ENCODE peak calls at places on chromosomes 1 and 21, in five cellular contexts. J, S, L, F and D are unnamed samples.

GRCh38 chr1:228011721-228012311 is 5.0 kb downstream of the WNT3A start:
- DNase-seq in F (no peak), J (no peak), L (no peak), S (no peak), D (no peak)

GRCh38 chr21:45818904-45819285 is 162.7 kb upstream of the COL6A1 start:
- DNase-seq in S (no peak), J (no peak), F (peak; percentile 84), L (peak; percentile 65), D (no peak)

GRCh38 chr1:21280482-21280881 is 9.8 kb downstream of the ECE1 start:
- DNase-seq in L (no peak), S (no peak), F (no peak), J (no peak), D (no peak)

GRCh38 chr1:89104687-89105086 is 21.2 kb downstream of the GBP2 start:
- DNase-seq in S (no peak), F (no peak), L (no peak), J (no peak), D (no peak)

GRCh38 chr1:154326546-154327465 is 1.5 kb downstream of the ATP8B2 start:
- DNase-seq in L (peak; percentile 62), S (peak; percentile 50), J (no peak), F (peak; percentile 94), D (no peak)

GRCh38 chr1:36086529-36087232 is 2.0 kb upstream of the ADPRS start:
- DNase-seq in F (no peak), L (no peak), J (no peak), S (no peak), D (no peak)

GRCh38 chr1:203985676-203986075 is 87.2 kb upstream of the SOX13 start:
- DNase-seq in S (no peak), F (no peak), J (no peak), L (no peak), D (no peak)

GRCh38 chr1:50350868-50351267 is 72.4 kb downstream of the DMRTA2 start:
- DNase-seq in J (no peak), S (no peak), F (no peak), L (no peak), D (no peak)

GRCh38 chr1:150009604-150010387 is 730 bp downstream of the OTUD7B start:
- DNase-seq in S (peak; percentile 25), J (no peak), L (peak; percentile 79), F (peak; percentile 95), D (peak; percentile 67)

GRCh38 chr1:81432089-81432488 is 368.6 kb upstream of the ADGRL2 start:
- DNase-seq in L (no peak), S (no peak), J (no peak), F (no peak), D (peak; percentile 51)

GRCh38 chr1:185595835-185596667 is 138.1 kb upstream of the HMCN1 start:
- DNase-seq in S (peak; percentile 71), F (peak; percentile 52), L (peak; percentile 64), J (peak; percentile 51), D (peak; percentile 69)

GRCh38 chr1:38341694-38342093 is 295.1 kb upstream of the POU3F1 start:
- DNase-seq in F (no peak), S (no peak), J (no peak), L (no peak), D (no peak)

GRCh38 chr1:184379111-184379752 is 7.6 kb upstream of the C1orf21 start:
- DNase-seq in S (no peak), J (no peak), L (peak; percentile 12), F (no peak), D (no peak)

GRCh38 chr1:161069731-161070270 is at the start of gene ARHGAP30:
- DNase-seq in S (peak; percentile 99), L (no peak), F (no peak), J (no peak), D (no peak)

GRCh38 chr1:203250936-203251335 is 21.5 kb upstream of the CHIT1 start:
- DNase-seq in F (peak; percentile 34), S (no peak), J (no peak), L (peak; percentile 29), D (no peak)

DNA sequence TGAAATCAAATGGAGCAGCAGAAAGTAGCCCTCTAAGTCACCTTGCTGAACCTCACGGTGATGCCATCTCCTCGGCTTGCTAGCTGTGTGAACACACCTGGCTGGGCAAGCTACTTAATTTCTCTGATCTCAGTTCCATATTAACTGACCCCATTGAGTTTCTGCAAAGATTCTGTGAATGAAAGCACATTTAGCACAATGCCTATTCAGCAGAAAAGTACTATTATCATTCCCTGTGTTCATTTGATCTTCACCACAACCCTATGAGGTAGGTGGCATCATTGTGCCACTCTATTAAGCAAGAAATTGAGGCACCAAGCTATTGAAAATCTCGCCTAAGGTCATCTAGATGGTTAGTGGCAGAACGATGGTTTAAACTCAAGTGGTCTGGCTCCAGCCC is 130.1 kb upstream of the HOOK1 start:
- DNase-seq in F (no peak), J (no peak), L (no peak), S (no peak), D (no peak)
- H3K9ac ChIP-seq in F (no peak overlapping the region), J (no peak overlapping the region), L (no peak overlapping the region), S (no peak overlapping the region), D (no peak overlapping the region)

DNA sequence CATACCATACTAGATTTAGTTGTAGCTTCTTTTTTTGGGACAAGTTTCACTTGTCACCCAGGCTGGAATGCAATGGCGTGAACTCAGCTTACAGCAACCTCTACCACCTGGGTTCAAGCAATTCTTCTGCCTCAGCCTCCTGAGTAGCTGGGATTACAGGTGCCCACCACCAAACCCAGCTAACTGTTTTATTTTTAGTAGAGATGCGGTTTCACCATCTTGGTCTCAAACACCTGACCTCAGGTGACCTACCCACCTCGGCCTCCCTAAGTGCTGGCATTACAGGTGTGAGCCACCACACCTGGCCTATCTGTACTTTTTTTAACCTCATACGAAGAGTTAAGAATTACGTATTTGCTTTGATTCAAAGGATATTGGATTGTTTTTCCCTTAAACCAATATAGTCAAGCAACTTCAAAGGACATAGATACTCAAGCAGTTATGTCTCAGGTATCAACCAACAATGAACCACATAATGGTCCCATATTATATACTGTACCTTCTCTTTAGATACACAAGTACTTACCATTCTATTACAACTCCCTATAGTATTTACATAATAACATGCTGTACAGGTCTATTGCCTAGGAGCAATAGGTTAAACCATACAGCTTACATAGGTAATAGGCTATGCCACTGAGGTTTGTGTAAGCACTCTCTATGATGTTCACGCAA is 7.5 kb downstream of the HMGN1 start:
- DNase-seq in L (no peak), F (no peak), J (no peak), S (no peak), D (no peak)
- TF ChIP-seq EZH2 in L (no peak), F (no peak), J (no peak), S (no peak), D (no peak)

GRCh38 chr1:117162806-117163205 is 41.3 kb upstream of the TRIM45 start:
- DNase-seq in J (no peak), L (peak; percentile 27), S (no peak), F (no peak), D (no peak)

GRCh38 chr1:117166076-117166475 is 44.5 kb upstream of the TRIM45 start:
- DNase-seq in L (peak; percentile 93), J (no peak), F (peak; percentile 89), S (no peak), D (no peak)

GRCh38 chr1:117164209-117164608 is 42.7 kb upstream of the TRIM45 start:
- DNase-seq in J (no peak), L (no peak), S (no peak), F (no peak), D (no peak)

GRCh38 chr1:117167402-117167801 is 43.3 kb downstream of the VTCN1 start:
- DNase-seq in S (no peak), F (peak; percentile 38), L (peak; percentile 57), J (no peak), D (no peak)

GRCh38 chr1:117161887-117162286 is 40.3 kb upstream of the TRIM45 start:
- DNase-seq in L (peak; percentile 69), J (no peak), S (no peak), F (no peak), D (no peak)
- TF ChIP-seq EZH2phosphoT487 in L (no peak), J (no peak), S (no peak), F (no peak), D (no peak)

GRCh38 chr1:93707956-93708355 is 26.3 kb upstream of the BCAR3 start:
- DNase-seq in F (no peak), L (no peak), S (peak; percentile 49), J (no peak), D (no peak)
- H3K9ac ChIP-seq in F (no peak overlapping the region), L (no peak overlapping the region), S (no peak overlapping the region), J (no peak overlapping the region), D (no peak overlapping the region)

GRCh38 chr1:32703479-32704291 is 1.1 kb upstream of the SYNC start:
- DNase-seq in S (no peak), J (no peak), L (peak; percentile 60), F (peak; percentile 94), D (peak; percentile 34)

GRCh38 chr1:32701421-32701911 is 1.1 kb downstream of the SYNC start:
- DNase-seq in S (no peak), J (no peak), F (peak; percentile 50), L (no peak), D (no peak)

GRCh38 chr1:32705516-32705915 is 2.9 kb upstream of the SYNC start:
- DNase-seq in F (no peak), S (no peak), L (no peak), J (no peak), D (no peak)

GRCh38 chr1:32702599-32703478 is at the start of gene SYNC:
- DNase-seq in L (peak; percentile 61), S (no peak), J (no peak), F (peak; percentile 81), D (peak; percentile 58)

GRCh38 chr1:32701951-32702598 is 495 bp downstream of the SYNC start:
- DNase-seq in L (peak; percentile 19), J (no peak), F (peak; percentile 66), S (no peak), D (peak; percentile 29)
- TF ChIP-seq EZH2 in L (no peak), J (no peak), F (no peak), S (no peak), D (peak; percentile 73)

DNA sequence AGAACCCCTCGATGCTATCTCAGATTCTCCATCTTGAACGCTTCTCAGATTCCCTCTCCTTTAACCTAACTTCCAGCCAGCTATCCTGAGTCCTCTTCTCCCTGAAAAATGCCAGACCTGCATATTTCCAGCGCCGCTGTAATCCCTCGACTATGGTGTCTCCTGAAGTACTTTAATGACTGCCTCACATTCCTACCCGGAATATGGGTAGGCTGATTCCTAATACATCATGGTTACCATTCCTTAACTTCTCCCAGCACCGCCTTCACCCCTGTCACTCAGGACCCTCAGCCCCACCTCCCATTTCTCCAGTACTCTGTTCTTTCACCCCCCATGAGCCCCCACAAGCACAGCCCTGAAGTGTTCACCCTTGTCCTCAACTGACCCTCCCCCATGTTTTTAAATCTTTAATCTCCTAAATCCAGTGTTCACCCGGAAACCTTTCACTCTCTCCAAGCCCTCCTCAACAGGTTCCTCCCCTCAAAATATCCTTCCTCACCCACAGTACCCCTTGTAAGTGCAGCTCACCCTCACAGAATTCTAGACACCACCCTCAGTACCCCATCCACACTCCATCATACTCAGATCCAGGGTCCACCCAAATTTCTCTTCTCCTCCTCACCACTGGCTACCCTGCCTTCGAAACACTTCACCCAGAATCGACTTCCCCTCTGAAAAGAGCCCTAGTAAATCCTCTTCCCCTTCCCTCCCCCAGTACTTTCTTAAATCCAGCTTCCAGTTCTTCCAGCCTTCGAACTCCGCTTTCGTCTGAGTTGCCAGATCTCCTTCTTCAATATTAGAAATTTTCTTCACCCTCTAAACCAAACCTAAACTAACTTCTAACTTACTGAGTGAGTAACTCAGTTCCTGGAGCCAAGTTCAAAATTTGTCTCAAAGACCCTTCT is 929 bp downstream of the CPT2 start:
- DNase-seq in F (peak; percentile 55), L (no peak), S (no peak), J (no peak), D (peak; percentile 28)
- TF ChIP-seq EZH2phosphoT487 in F (no peak), L (no peak), S (no peak), J (no peak), D (no peak)

GRCh38 chr1:27099154-27099903 is 55.6 kb downstream of the SLC9A1 start:
- DNase-seq in L (peak; percentile 92), F (peak; percentile 98), S (no peak), J (no peak), D (peak; percentile 48)
- H3K9ac ChIP-seq in L (peak overlapping the region; percentile 65), F (peak overlapping the region; percentile 75), S (no peak overlapping the region), J (peak overlapping the region; percentile 43), D (no peak overlapping the region)